ENCODE peak calls at places on chromosomes 5 and 9, in ten cellular contexts. One of them, this sample, is unnamed.

GRCh38 chr5:150521522-150521817 is 13.5 kb downstream of the NDST1 start:
- DNase-seq in breast epithelium: no peak
- DNase-seq in sigmoid colon: no peak
- DNase-seq in HCT116: no peak
- DNase-seq in GM12892: no peak
- DNase-seq in prostate gland: no peak
- DNase-seq in HepG2: no peak
- DNase-seq in GM12891: no peak
- DNase-seq in GM12878: no peak
- DNase-seq in GM23338: no peak
- DNase-seq in this sample: no peak

GRCh38 chr9:84512493-84512892 is 157.0 kb upstream of the NTRK2 start:
- DNase-seq in GM12891: no peak
- DNase-seq in HCT116: no peak
- DNase-seq in GM12892: no peak
- DNase-seq in HepG2: no peak
- DNase-seq in GM23338: no peak
- DNase-seq in prostate gland: no peak
- DNase-seq in sigmoid colon: no peak
- DNase-seq in breast epithelium: no peak
- DNase-seq in GM12878: no peak
- DNase-seq in this sample: no peak

GRCh38 chr5:159049844-159050318 is 49.8 kb downstream of the EBF1 start:
- DNase-seq in HCT116: no peak
- DNase-seq in breast epithelium: no peak
- DNase-seq in HepG2: no peak
- DNase-seq in GM12878: no peak
- DNase-seq in GM12892: no peak
- DNase-seq in GM12891: no peak
- DNase-seq in prostate gland: no peak
- DNase-seq in sigmoid colon: no peak
- DNase-seq in GM23338: peak
- DNase-seq in this sample: no peak

GRCh38 chr9:135612437-135612836 is 26.9 kb downstream of the GLT6D1 start:
- DNase-seq in HepG2: no peak
- DNase-seq in sigmoid colon: no peak
- DNase-seq in GM23338: no peak
- DNase-seq in HCT116: no peak
- DNase-seq in GM12878: no peak
- DNase-seq in GM12892: no peak
- DNase-seq in breast epithelium: no peak
- DNase-seq in GM12891: no peak
- DNase-seq in prostate gland: no peak
- DNase-seq in this sample: no peak

GRCh38 chr5:173880306-173880985 is 7.7 kb upstream of the CPEB4 start:
- DNase-seq in GM12891: no peak
- DNase-seq in breast epithelium: no peak
- DNase-seq in prostate gland: no peak
- DNase-seq in GM12892: no peak
- DNase-seq in GM23338: no peak
- DNase-seq in GM12878: no peak
- DNase-seq in HCT116: no peak
- DNase-seq in sigmoid colon: no peak
- DNase-seq in HepG2: no peak
- DNase-seq in this sample: no peak

GRCh38 chr9:16572005-16572727 is 298.3 kb downstream of the BNC2 start:
- DNase-seq in GM12892: no peak
- DNase-seq in breast epithelium: no peak
- DNase-seq in sigmoid colon: no peak
- DNase-seq in GM12891: no peak
- DNase-seq in HCT116: no peak
- DNase-seq in GM23338: peak
- DNase-seq in prostate gland: no peak
- DNase-seq in GM12878: no peak
- DNase-seq in HepG2: no peak
- DNase-seq in this sample: no peak

GRCh38 chr5:127975961-127976360 is 107.6 kb upstream of the SLC12A2 start:
- DNase-seq in HCT116: no peak
- DNase-seq in GM23338: no peak
- DNase-seq in GM12892: no peak
- DNase-seq in prostate gland: no peak
- DNase-seq in GM12878: no peak
- DNase-seq in GM12891: no peak
- DNase-seq in sigmoid colon: no peak
- DNase-seq in breast epithelium: no peak
- DNase-seq in HepG2: no peak
- DNase-seq in this sample: no peak

GRCh38 chr9:7376838-7377237 is 422.7 kb downstream of the DMAC1 start:
- DNase-seq in sigmoid colon: no peak
- DNase-seq in breast epithelium: no peak
- DNase-seq in GM23338: no peak
- DNase-seq in GM12891: no peak
- DNase-seq in prostate gland: no peak
- DNase-seq in HepG2: no peak
- DNase-seq in HCT116: no peak
- DNase-seq in GM12892: no peak
- DNase-seq in GM12878: no peak
- DNase-seq in this sample: no peak

GRCh38 chr9:100428871-100429654 is 2.1 kb downstream of the MSANTD3 start:
- DNase-seq in GM12878: no peak
- DNase-seq in breast epithelium: no peak
- DNase-seq in HCT116: peak
- DNase-seq in sigmoid colon: no peak
- DNase-seq in prostate gland: no peak
- DNase-seq in HepG2: peak
- DNase-seq in GM12892: no peak
- DNase-seq in GM23338: no peak
- DNase-seq in GM12891: no peak
- DNase-seq in this sample: no peak

GRCh38 chr9:136283291-136284235 is 20.3 kb downstream of the CCDC187 start:
- DNase-seq in GM12891: peak
- DNase-seq in GM23338: peak
- DNase-seq in GM12892: peak
- DNase-seq in breast epithelium: peak
- DNase-seq in HepG2: peak
- DNase-seq in prostate gland: peak
- DNase-seq in HCT116: peak
- DNase-seq in sigmoid colon: peak
- DNase-seq in GM12878: peak
- DNase-seq in this sample: peak

GRCh38 chr9:19229725-19230355 is 653 bp upstream of the DENND4C start:
- DNase-seq in GM12878: no peak
- DNase-seq in GM12892: peak
- DNase-seq in sigmoid colon: peak
- DNase-seq in GM23338: peak
- DNase-seq in GM12891: peak
- DNase-seq in HCT116: peak
- DNase-seq in HepG2: peak
- DNase-seq in breast epithelium: peak
- DNase-seq in prostate gland: no peak
- DNase-seq in this sample: peak

GRCh38 chr9:120741701-120742100 is 27.4 kb upstream of the MEGF9 start:
- DNase-seq in HepG2: no peak
- DNase-seq in HCT116: no peak
- DNase-seq in GM12878: no peak
- DNase-seq in sigmoid colon: no peak
- DNase-seq in GM12892: no peak
- DNase-seq in GM12891: no peak
- DNase-seq in prostate gland: no peak
- DNase-seq in GM23338: no peak
- DNase-seq in breast epithelium: no peak
- DNase-seq in this sample: no peak

GRCh38 chr5:57785946-57786345 is 303.3 kb upstream of the ACTBL2 start:
- DNase-seq in GM23338: no peak
- DNase-seq in GM12878: no peak
- DNase-seq in HepG2: no peak
- DNase-seq in breast epithelium: no peak
- DNase-seq in prostate gland: no peak
- DNase-seq in HCT116: no peak
- DNase-seq in GM12891: no peak
- DNase-seq in GM12892: no peak
- DNase-seq in sigmoid colon: no peak
- DNase-seq in this sample: no peak

GRCh38 chr9:69140123-69140741 is 33.8 kb upstream of the TJP2 start:
- DNase-seq in GM12892: no peak
- DNase-seq in breast epithelium: no peak
- DNase-seq in GM12891: no peak
- DNase-seq in HepG2: no peak
- DNase-seq in prostate gland: no peak
- DNase-seq in sigmoid colon: no peak
- DNase-seq in GM23338: no peak
- DNase-seq in HCT116: no peak
- DNase-seq in GM12878: no peak
- DNase-seq in this sample: no peak

GRCh38 chr9:114047717-114048116 is 30.4 kb downstream of the AMBP start:
- DNase-seq in prostate gland: no peak
- DNase-seq in GM23338: peak
- DNase-seq in HCT116: peak
- DNase-seq in GM12891: no peak
- DNase-seq in GM12878: no peak
- DNase-seq in HepG2: peak
- DNase-seq in GM12892: no peak
- DNase-seq in breast epithelium: peak
- DNase-seq in sigmoid colon: peak
- DNase-seq in this sample: no peak

DNA sequence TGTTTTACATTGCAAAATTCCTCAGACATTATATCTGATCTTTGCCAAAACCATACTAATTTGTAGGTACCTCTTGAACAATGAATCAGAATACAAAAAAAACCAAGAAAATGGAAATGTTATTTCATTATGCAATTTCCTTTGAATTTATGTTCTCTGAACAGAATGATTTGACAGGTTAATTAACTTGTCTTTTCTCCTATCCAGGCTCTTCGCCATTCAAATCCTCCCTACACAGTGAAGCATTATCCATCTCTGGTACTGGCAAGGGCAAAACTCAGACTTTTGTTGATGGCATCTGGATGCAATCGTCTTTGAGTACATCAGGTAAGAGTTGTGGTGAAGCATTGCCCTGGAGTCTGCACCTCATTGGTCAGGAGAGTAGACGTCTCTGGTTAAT is 655.7 kb upstream of the ITGA1 start:
- DNase-seq in GM12878: no peak
- DNase-seq in sigmoid colon: no peak
- DNase-seq in HepG2: no peak
- DNase-seq in GM12891: no peak
- DNase-seq in GM23338: no peak
- DNase-seq in breast epithelium: no peak
- DNase-seq in prostate gland: no peak
- DNase-seq in HCT116: no peak
- DNase-seq in GM12892: no peak
- DNase-seq in this sample: no peak
- TF ChIP-seq POLR2AphosphoS5 in GM12878: no peak
- TF ChIP-seq POLR2AphosphoS5 in sigmoid colon: no peak
- TF ChIP-seq POLR2AphosphoS5 in HepG2: no peak
- TF ChIP-seq POLR2AphosphoS5 in GM12891: no peak
- TF ChIP-seq POLR2AphosphoS5 in GM23338: no peak
- TF ChIP-seq POLR2AphosphoS5 in breast epithelium: no peak
- TF ChIP-seq POLR2AphosphoS5 in prostate gland: no peak
- TF ChIP-seq POLR2AphosphoS5 in HCT116: no peak
- TF ChIP-seq POLR2AphosphoS5 in GM12892: no peak
- TF ChIP-seq POLR2AphosphoS5 in this sample: no peak

GRCh38 chr5:124746252-124746915 is at the start of gene ZNF608:
- DNase-seq in HCT116: no peak
- DNase-seq in HepG2: peak
- DNase-seq in GM12892: no peak
- DNase-seq in GM23338: peak
- DNase-seq in breast epithelium: no peak
- DNase-seq in GM12878: no peak
- DNase-seq in sigmoid colon: no peak
- DNase-seq in prostate gland: peak
- DNase-seq in GM12891: no peak
- DNase-seq in this sample: no peak
- TF ChIP-seq POLR2AphosphoS5 in HCT116: no peak
- TF ChIP-seq POLR2AphosphoS5 in HepG2: no peak
- TF ChIP-seq POLR2AphosphoS5 in GM12892: no peak
- TF ChIP-seq POLR2AphosphoS5 in GM23338: no peak
- TF ChIP-seq POLR2AphosphoS5 in breast epithelium: no peak
- TF ChIP-seq POLR2AphosphoS5 in GM12878: no peak
- TF ChIP-seq POLR2AphosphoS5 in sigmoid colon: peak
- TF ChIP-seq POLR2AphosphoS5 in prostate gland: peak
- TF ChIP-seq POLR2AphosphoS5 in GM12891: no peak
- TF ChIP-seq POLR2AphosphoS5 in this sample: no peak

DNA sequence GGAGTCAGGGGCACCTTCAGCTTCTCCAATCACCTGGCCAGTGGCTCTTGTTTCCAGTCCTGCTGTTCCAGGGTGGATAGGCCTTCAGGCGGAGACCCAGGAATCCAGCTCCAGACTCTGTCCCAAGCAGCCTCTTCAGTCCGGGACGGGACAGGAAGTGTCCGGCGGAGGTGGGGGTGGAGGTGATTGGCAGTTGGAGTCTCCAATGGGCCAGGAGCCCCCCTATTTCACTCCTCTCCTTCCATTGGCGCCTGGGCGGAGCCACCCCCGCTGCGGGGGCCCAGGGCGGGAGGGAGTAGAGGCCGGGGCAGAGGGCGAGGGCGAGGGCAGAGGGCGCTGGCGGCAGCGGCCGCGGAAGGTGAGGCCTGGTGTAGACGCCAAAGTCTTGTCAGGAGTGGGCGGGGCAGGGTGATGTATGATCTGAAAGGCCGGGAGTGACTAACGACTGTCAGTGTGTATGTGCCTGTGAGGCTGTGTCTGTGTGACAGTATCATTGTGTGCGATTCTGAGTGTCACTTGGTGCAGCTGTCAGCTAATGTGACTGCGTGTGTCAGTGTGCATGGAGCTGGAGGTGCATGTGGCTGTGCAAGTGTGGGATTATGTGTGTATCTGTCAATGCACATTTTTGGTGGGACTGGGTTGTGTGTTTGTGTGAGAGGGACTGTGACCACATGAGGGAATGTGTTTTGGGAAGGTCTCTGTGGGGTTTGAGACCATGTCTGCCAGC is at the start of gene IL11RA:
- DNase-seq in sigmoid colon: peak
- DNase-seq in prostate gland: peak
- DNase-seq in HCT116: peak
- DNase-seq in GM12892: no peak
- DNase-seq in GM12891: no peak
- DNase-seq in GM23338: peak
- DNase-seq in breast epithelium: peak
- DNase-seq in GM12878: no peak
- DNase-seq in HepG2: peak
- DNase-seq in this sample: peak
- TF ChIP-seq POLR2AphosphoS5 in sigmoid colon: peak
- TF ChIP-seq POLR2AphosphoS5 in prostate gland: peak
- TF ChIP-seq POLR2AphosphoS5 in HCT116: peak
- TF ChIP-seq POLR2AphosphoS5 in GM12892: peak
- TF ChIP-seq POLR2AphosphoS5 in GM12891: no peak
- TF ChIP-seq POLR2AphosphoS5 in GM23338: peak
- TF ChIP-seq POLR2AphosphoS5 in breast epithelium: peak
- TF ChIP-seq POLR2AphosphoS5 in GM12878: no peak
- TF ChIP-seq POLR2AphosphoS5 in HepG2: peak
- TF ChIP-seq POLR2AphosphoS5 in this sample: peak

DNA sequence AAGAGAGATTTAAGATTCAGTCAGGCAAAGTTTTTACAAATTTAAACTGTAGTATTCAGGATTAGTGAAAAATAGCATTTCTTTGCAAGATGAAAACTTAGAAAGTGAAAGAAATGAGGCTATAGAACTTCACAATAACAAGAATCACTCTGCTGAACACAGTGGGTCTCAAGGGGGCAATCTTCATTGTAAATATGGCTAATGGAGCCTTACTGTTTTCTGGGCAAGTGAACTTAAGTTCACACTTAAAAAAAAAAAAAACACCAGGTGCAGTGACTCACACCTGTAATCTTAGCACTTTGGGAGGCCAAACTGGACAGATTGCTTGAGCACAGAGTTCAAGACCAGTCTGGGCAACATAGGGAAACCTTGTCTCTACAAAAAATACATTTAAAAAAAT is 175.9 kb upstream of the SNX2 start:
- DNase-seq in breast epithelium: no peak
- DNase-seq in GM12878: no peak
- DNase-seq in GM12892: no peak
- DNase-seq in sigmoid colon: no peak
- DNase-seq in HCT116: no peak
- DNase-seq in GM12891: no peak
- DNase-seq in GM23338: no peak
- DNase-seq in HepG2: no peak
- DNase-seq in prostate gland: no peak
- DNase-seq in this sample: no peak
- TF ChIP-seq POLR2AphosphoS5 in breast epithelium: no peak
- TF ChIP-seq POLR2AphosphoS5 in GM12878: no peak
- TF ChIP-seq POLR2AphosphoS5 in GM12892: no peak
- TF ChIP-seq POLR2AphosphoS5 in sigmoid colon: no peak
- TF ChIP-seq POLR2AphosphoS5 in HCT116: no peak
- TF ChIP-seq POLR2AphosphoS5 in GM12891: no peak
- TF ChIP-seq POLR2AphosphoS5 in GM23338: no peak
- TF ChIP-seq POLR2AphosphoS5 in HepG2: no peak
- TF ChIP-seq POLR2AphosphoS5 in prostate gland: no peak
- TF ChIP-seq POLR2AphosphoS5 in this sample: no peak